ENCODE peak calls at places on chromosomes 16 and 17, in four cellular contexts. A is naive thymus-derived CD8-positive, alpha-beta T cell; T is GM19239; D is caudate nucleus. I is an unnamed sample.

GRCh38 chr17:17151541-17151940 is 54.6 kb downstream of the PLD6 start:
- DNase-seq in A (no peak), T (no peak), D (no peak), I (no peak)

GRCh38 chr17:18248300-18248731 is 10.2 kb downstream of the FLII start:
- DNase-seq in A (peak; percentile 50), T (peak; percentile 99), D (peak; percentile 30), I (peak; percentile 52)

GRCh38 chr17:70484496-70484895 is 315.2 kb downstream of the KCNJ2 start:
- DNase-seq in A (no peak), T (no peak), D (no peak), I (no peak)

GRCh38 chr17:20300399-20301037 is 166.8 kb downstream of the LGALS9B start:
- DNase-seq in A (no peak), T (no peak), D (no peak), I (no peak)

GRCh38 chr17:40915721-40916256 is 21.7 kb downstream of the KRT23 start:
- DNase-seq in A (no peak), T (no peak), D (no peak), I (no peak)

GRCh38 chr16:46859719-46860152 is 24.4 kb upstream of the GPT2 start:
- DNase-seq in A (no peak), T (no peak), D (no peak), I (no peak)

GRCh38 chr16:78655481-78656114 is 556.1 kb downstream of the WWOX start:
- DNase-seq in A (no peak), T (no peak), D (no peak), I (no peak)

GRCh38 chr16:4029816-4030215 is 86.4 kb downstream of the ADCY9 start:
- DNase-seq in A (no peak), T (no peak), D (no peak), I (no peak)

GRCh38 chr16:16101585-16101984 is 121.7 kb downstream of the ABCC6 start:
- DNase-seq in A (no peak), T (no peak), D (no peak), I (no peak)

GRCh38 chr16:71986131-71986530 is 14.1 kb downstream of the PKD1L3 start:
- DNase-seq in A (no peak), T (no peak), D (no peak), I (no peak)

GRCh38 chr16:84617068-84617630 is 729 bp downstream of the COTL1 start:
- DNase-seq in A (peak; percentile 25), T (no peak), D (no peak), I (peak; percentile 48)

GRCh38 chr16:66618588-66618987 is 14.1 kb downstream of the CMTM3 start:
- DNase-seq in A (no peak), T (no peak), D (no peak), I (no peak)

GRCh38 chr17:45261577-45262515 is at the start of gene SPATA32:
- DNase-seq in A (peak; percentile 61), T (peak; percentile 70), D (no peak), I (peak; percentile 59)

I was measured in central memory CD4-positive, alpha-beta T cell.